ENCODE peak calls at places on chromosomes 16 and 17, in four cellular contexts. One of them, this sample, is unnamed.

GRCh38 chr17:74430706-74431567 is 951 bp upstream of the GPRC5C start:
- DNase-seq in fibroblast of the aortic adventitia: peak; percentile 60
- DNase-seq in GM13977: peak; percentile 85
- DNase-seq in glutamatergic neuron: peak; percentile 76
- DNase-seq in this sample: peak; percentile 84

GRCh38 chr17:83194761-83195329 is 115.4 kb downstream of the METRNL start:
- DNase-seq in fibroblast of the aortic adventitia: no peak
- DNase-seq in GM13977: no peak
- DNase-seq in glutamatergic neuron: peak; percentile 7
- DNase-seq in this sample: no peak

GRCh38 chr17:31490991-31491793 is 99.7 kb downstream of the RAB11FIP4 start:
- DNase-seq in fibroblast of the aortic adventitia: no peak
- DNase-seq in GM13977: peak; percentile 59
- DNase-seq in glutamatergic neuron: no peak
- DNase-seq in this sample: no peak

GRCh38 chr17:14547556-14547955 is 246.7 kb downstream of the HS3ST3B1 start:
- DNase-seq in fibroblast of the aortic adventitia: no peak
- DNase-seq in GM13977: no peak
- DNase-seq in glutamatergic neuron: no peak
- DNase-seq in this sample: no peak

GRCh38 chr17:38872671-38873385 is 3.0 kb downstream of the LASP1 start:
- DNase-seq in fibroblast of the aortic adventitia: no peak
- DNase-seq in GM13977: no peak
- DNase-seq in glutamatergic neuron: no peak
- DNase-seq in this sample: no peak

GRCh38 chr17:81291662-81292061 is 3.4 kb downstream of the SLC38A10 start:
- DNase-seq in fibroblast of the aortic adventitia: peak; percentile 61
- DNase-seq in GM13977: peak; percentile 87
- DNase-seq in glutamatergic neuron: peak; percentile 78
- DNase-seq in this sample: peak; percentile 64

GRCh38 chr17:44935116-44935515 is 12.5 kb downstream of the KIF18B start:
- DNase-seq in fibroblast of the aortic adventitia: no peak
- DNase-seq in GM13977: no peak
- DNase-seq in glutamatergic neuron: no peak
- DNase-seq in this sample: no peak

GRCh38 chr16:249431-249830 is 14.8 kb downstream of the FAM234A start:
- DNase-seq in fibroblast of the aortic adventitia: no peak
- DNase-seq in GM13977: no peak
- DNase-seq in glutamatergic neuron: no peak
- DNase-seq in this sample: no peak

GRCh38 chr16:10113248-10113647 is 69.0 kb downstream of the GRIN2A start:
- DNase-seq in fibroblast of the aortic adventitia: no peak
- DNase-seq in GM13977: no peak
- DNase-seq in glutamatergic neuron: no peak
- DNase-seq in this sample: no peak

GRCh38 chr17:47736501-47737211 is 3.6 kb downstream of the TBX21 start:
- DNase-seq in fibroblast of the aortic adventitia: no peak
- DNase-seq in GM13977: peak; percentile 5
- DNase-seq in glutamatergic neuron: no peak
- DNase-seq in this sample: no peak

GRCh38 chr17:81980122-81980521 is 2.7 kb downstream of the ASPSCR1 start:
- DNase-seq in fibroblast of the aortic adventitia: no peak
- DNase-seq in GM13977: no peak
- DNase-seq in glutamatergic neuron: no peak
- DNase-seq in this sample: no peak

GRCh38 chr17:34715504-34715903 is 136.1 kb downstream of the TMEM132E start:
- DNase-seq in fibroblast of the aortic adventitia: no peak
- DNase-seq in GM13977: no peak
- DNase-seq in glutamatergic neuron: no peak
- DNase-seq in this sample: no peak

GRCh38 chr17:64058547-64059115 is 38.2 kb upstream of the ICAM2 start:
- DNase-seq in fibroblast of the aortic adventitia: no peak
- DNase-seq in GM13977: no peak
- DNase-seq in glutamatergic neuron: no peak
- DNase-seq in this sample: no peak

GRCh38 chr16:11835891-11836652 is 15.3 kb downstream of the RSL1D1 start:
- DNase-seq in fibroblast of the aortic adventitia: peak; percentile 51
- DNase-seq in GM13977: no peak
- DNase-seq in glutamatergic neuron: no peak
- DNase-seq in this sample: no peak

GRCh38 chr16:81627729-81628128 is 151.4 kb upstream of the PLCG2 start:
- DNase-seq in fibroblast of the aortic adventitia: no peak
- DNase-seq in GM13977: no peak
- DNase-seq in glutamatergic neuron: no peak
- DNase-seq in this sample: no peak

GRCh38 chr16:58937661-58938060 is 203.5 kb upstream of the GOT2 start:
- DNase-seq in fibroblast of the aortic adventitia: no peak
- DNase-seq in GM13977: no peak
- DNase-seq in glutamatergic neuron: no peak
- DNase-seq in this sample: no peak

GRCh38 chr16:24849641-24850040 is 3.9 kb downstream of the SLC5A11 start:
- DNase-seq in fibroblast of the aortic adventitia: no peak
- DNase-seq in GM13977: no peak
- DNase-seq in glutamatergic neuron: no peak
- DNase-seq in this sample: no peak

GRCh38 chr17:77235370-77236080 is 94.8 kb downstream of the SEC14L1 start:
- DNase-seq in fibroblast of the aortic adventitia: peak; percentile 98
- DNase-seq in GM13977: no peak
- DNase-seq in glutamatergic neuron: no peak
- DNase-seq in this sample: no peak

GRCh38 chr16:79362312-79362970 is 238.1 kb downstream of the MAF start:
- DNase-seq in fibroblast of the aortic adventitia: no peak
- DNase-seq in GM13977: no peak
- DNase-seq in glutamatergic neuron: no peak
- DNase-seq in this sample: no peak

GRCh38 chr17:79620207-79621038 is 9.6 kb upstream of the RBFOX3 start:
- DNase-seq in fibroblast of the aortic adventitia: no peak
- DNase-seq in GM13977: no peak
- DNase-seq in glutamatergic neuron: no peak
- DNase-seq in this sample: no peak

GRCh38 chr17:79985951-79986391 is 49.7 kb downstream of the TBC1D16 start:
- DNase-seq in fibroblast of the aortic adventitia: no peak
- DNase-seq in GM13977: no peak
- DNase-seq in glutamatergic neuron: no peak
- DNase-seq in this sample: no peak

GRCh38 chr17:58510075-58510474 is 4.4 kb downstream of the MTMR4 start:
- DNase-seq in fibroblast of the aortic adventitia: no peak
- DNase-seq in GM13977: no peak
- DNase-seq in glutamatergic neuron: no peak
- DNase-seq in this sample: no peak

GRCh38 chr16:51638338-51639135 is 487.5 kb upstream of the SALL1 start:
- DNase-seq in fibroblast of the aortic adventitia: peak; percentile 34
- DNase-seq in GM13977: no peak
- DNase-seq in glutamatergic neuron: no peak
- DNase-seq in this sample: no peak

GRCh38 chr16:49630783-49631182 is 225.1 kb downstream of the ZNF423 start:
- DNase-seq in fibroblast of the aortic adventitia: no peak
- DNase-seq in GM13977: no peak
- DNase-seq in glutamatergic neuron: no peak
- DNase-seq in this sample: no peak

GRCh38 chr16:69890114-69890890 is 60.8 kb upstream of the CLEC18A start:
- DNase-seq in fibroblast of the aortic adventitia: peak; percentile 60
- DNase-seq in GM13977: no peak
- DNase-seq in glutamatergic neuron: peak; percentile 55
- DNase-seq in this sample: no peak

GRCh38 chr17:55424893-55425540 is 3.4 kb upstream of the MMD start:
- DNase-seq in fibroblast of the aortic adventitia: no peak
- DNase-seq in GM13977: no peak
- DNase-seq in glutamatergic neuron: no peak
- DNase-seq in this sample: no peak

GRCh38 chr17:28484296-28484695 is 10.9 kb downstream of the SLC13A2 start:
- DNase-seq in fibroblast of the aortic adventitia: no peak
- DNase-seq in GM13977: peak; percentile 75
- DNase-seq in glutamatergic neuron: no peak
- DNase-seq in this sample: no peak

GRCh38 chr17:48497103-48497502 is 33.7 kb downstream of the HOXB1 start:
- DNase-seq in fibroblast of the aortic adventitia: peak; percentile 38
- DNase-seq in GM13977: no peak
- DNase-seq in glutamatergic neuron: no peak
- DNase-seq in this sample: no peak

GRCh38 chr17:79631640-79632431 is 21.0 kb upstream of the RBFOX3 start:
- DNase-seq in fibroblast of the aortic adventitia: no peak
- DNase-seq in GM13977: no peak
- DNase-seq in glutamatergic neuron: no peak
- DNase-seq in this sample: peak; percentile 4

GRCh38 chr17:42120161-42121065 is 754 bp downstream of the KAT2A start:
- DNase-seq in fibroblast of the aortic adventitia: no peak
- DNase-seq in GM13977: peak; percentile 68
- DNase-seq in glutamatergic neuron: peak; percentile 57
- DNase-seq in this sample: no peak

GRCh38 chr17:36463916-36464764 is 22.3 kb upstream of the ZNHIT3 start:
- DNase-seq in fibroblast of the aortic adventitia: peak; percentile 59
- DNase-seq in GM13977: peak; percentile 57
- DNase-seq in glutamatergic neuron: peak; percentile 71
- DNase-seq in this sample: peak; percentile 84

GRCh38 chr17:64147110-64148016 is 17.4 kb upstream of the ERN1 start:
- DNase-seq in fibroblast of the aortic adventitia: peak; percentile 68
- DNase-seq in GM13977: no peak
- DNase-seq in glutamatergic neuron: no peak
- DNase-seq in this sample: no peak

GRCh38 chr16:30669026-30670000 is 11.1 kb downstream of the FBRS start:
- DNase-seq in fibroblast of the aortic adventitia: no peak
- DNase-seq in GM13977: no peak
- DNase-seq in glutamatergic neuron: no peak
- DNase-seq in this sample: no peak

GRCh38 chr17:76529224-76529642 is 8.3 kb downstream of the CYGB start:
- DNase-seq in fibroblast of the aortic adventitia: peak; percentile 97
- DNase-seq in GM13977: no peak
- DNase-seq in glutamatergic neuron: no peak
- DNase-seq in this sample: no peak

GRCh38 chr17:3914319-3914685 is 2.0 kb downstream of the P2RX1 start:
- DNase-seq in fibroblast of the aortic adventitia: no peak
- DNase-seq in GM13977: peak; percentile 77
- DNase-seq in glutamatergic neuron: no peak
- DNase-seq in this sample: no peak

GRCh38 chr16:71479420-71479819 is 9.7 kb downstream of the ZNF19 start:
- DNase-seq in fibroblast of the aortic adventitia: peak; percentile 33
- DNase-seq in GM13977: no peak
- DNase-seq in glutamatergic neuron: no peak
- DNase-seq in this sample: no peak
- TF ChIP-seq CTCF in fibroblast of the aortic adventitia: peak; percentile 50
- TF ChIP-seq CTCF in GM13977: peak; percentile 37
- TF ChIP-seq CTCF in glutamatergic neuron: peak; percentile 41
- TF ChIP-seq CTCF in this sample: peak; percentile 65

GRCh38 chr16:85003076-85003475 is 8.3 kb downstream of the ZDHHC7 start:
- DNase-seq in fibroblast of the aortic adventitia: no peak
- DNase-seq in GM13977: no peak
- DNase-seq in glutamatergic neuron: no peak
- DNase-seq in this sample: no peak

GRCh38 chr16:85006639-85007038 is 4.7 kb downstream of the ZDHHC7 start:
- DNase-seq in fibroblast of the aortic adventitia: peak; percentile 62
- DNase-seq in GM13977: no peak
- DNase-seq in glutamatergic neuron: no peak
- DNase-seq in this sample: no peak

GRCh38 chr16:85005278-85006069 is 5.9 kb downstream of the ZDHHC7 start:
- DNase-seq in fibroblast of the aortic adventitia: peak; percentile 87
- DNase-seq in GM13977: no peak
- DNase-seq in glutamatergic neuron: no peak
- DNase-seq in this sample: no peak

GRCh38 chr16:85003723-85004586 is 7.4 kb downstream of the ZDHHC7 start:
- DNase-seq in fibroblast of the aortic adventitia: peak; percentile 58
- DNase-seq in GM13977: no peak
- DNase-seq in glutamatergic neuron: no peak
- DNase-seq in this sample: no peak

GRCh38 chr16:85004587-85005205 is 6.6 kb downstream of the ZDHHC7 start:
- DNase-seq in fibroblast of the aortic adventitia: peak; percentile 92
- DNase-seq in GM13977: no peak
- DNase-seq in glutamatergic neuron: no peak
- DNase-seq in this sample: no peak
- TF ChIP-seq CTCF in fibroblast of the aortic adventitia: no peak
- TF ChIP-seq CTCF in GM13977: no peak
- TF ChIP-seq CTCF in glutamatergic neuron: no peak
- TF ChIP-seq CTCF in this sample: no peak

GRCh38 chr16:88628512-88628974 is 9.8 kb upstream of the IL17C start:
- DNase-seq in fibroblast of the aortic adventitia: no peak
- DNase-seq in GM13977: no peak
- DNase-seq in glutamatergic neuron: peak; percentile 74
- DNase-seq in this sample: no peak
- TF ChIP-seq CTCF in fibroblast of the aortic adventitia: peak; percentile 12
- TF ChIP-seq CTCF in GM13977: peak; percentile 38
- TF ChIP-seq CTCF in glutamatergic neuron: peak; percentile 60
- TF ChIP-seq CTCF in this sample: peak; percentile 46

GRCh38 chr16:4984174-4985000 is 26.3 kb downstream of the SEC14L5 start:
- DNase-seq in fibroblast of the aortic adventitia: no peak
- DNase-seq in GM13977: no peak
- DNase-seq in glutamatergic neuron: no peak
- DNase-seq in this sample: no peak
- TF ChIP-seq CTCF in fibroblast of the aortic adventitia: no peak
- TF ChIP-seq CTCF in GM13977: no peak
- TF ChIP-seq CTCF in glutamatergic neuron: no peak
- TF ChIP-seq CTCF in this sample: no peak

GRCh38 chr16:53492499-53492898 is 10.5 kb downstream of the AKTIP start:
- DNase-seq in fibroblast of the aortic adventitia: no peak
- DNase-seq in GM13977: no peak
- DNase-seq in glutamatergic neuron: no peak
- DNase-seq in this sample: no peak

GRCh38 chr16:53498984-53499383 is 4.0 kb downstream of the AKTIP start:
- DNase-seq in fibroblast of the aortic adventitia: no peak
- DNase-seq in GM13977: no peak
- DNase-seq in glutamatergic neuron: no peak
- DNase-seq in this sample: no peak

GRCh38 chr16:53489754-53490153 is 13.3 kb downstream of the AKTIP start:
- DNase-seq in fibroblast of the aortic adventitia: no peak
- DNase-seq in GM13977: no peak
- DNase-seq in glutamatergic neuron: no peak
- DNase-seq in this sample: no peak

GRCh38 chr16:53495325-53495724 is 7.7 kb downstream of the AKTIP start:
- DNase-seq in fibroblast of the aortic adventitia: no peak
- DNase-seq in GM13977: no peak
- DNase-seq in glutamatergic neuron: no peak
- DNase-seq in this sample: no peak
- TF ChIP-seq CTCF in fibroblast of the aortic adventitia: no peak
- TF ChIP-seq CTCF in GM13977: no peak
- TF ChIP-seq CTCF in glutamatergic neuron: no peak
- TF ChIP-seq CTCF in this sample: no peak

This sample was measured in progenitor cell of endocrine pancreas.